ENCODE peak calls at places on chromosomes 12 and 14, in eight cellular contexts. N is right lobe of liver; C is fibroblast of pulmonary artery; I is endothelial cell; X is ovary; T is activated CD8-positive, alpha-beta T cell treated with anti-CD3 and anti-CD28 coated beads for 36 hours; O is NB4; B is hepatocyte. U is an unnamed sample.

GRCh38 chr12:54016478-54016964 is 7.7 kb downstream of the HOXC8 start:
- DNase-seq in N (no peak), C (peak; percentile 20), I (no peak), X (no peak), T (no peak), O (peak; percentile 44), B (peak; percentile 76), U (peak; percentile 68)

GRCh38 chr14:101962503-101962874 is 1.9 kb upstream of the DYNC1H1 start:
- DNase-seq in N (peak; percentile 68), C (peak; percentile 87), I (no peak), X (peak; percentile 56), T (no peak), O (no peak), B (peak; percentile 82), U (peak; percentile 85)

GRCh38 chr12:62260733-62261683 is 804 bp downstream of the USP15 start:
- DNase-seq in N (peak; percentile 29), C (peak; percentile 47), I (peak; percentile 52), X (no peak), T (peak; percentile 80), O (peak; percentile 94), B (peak; percentile 66), U (peak; percentile 26)

GRCh38 chr12:48882325-48882687 is 16.6 kb upstream of the RND1 start:
- DNase-seq in N (peak; percentile 40), C (peak; percentile 68), I (peak; percentile 29), X (no peak), T (no peak), O (no peak), B (peak; percentile 74), U (no peak)

GRCh38 chr12:46237381-46238045 is 31.3 kb downstream of the SLC38A1 start:
- DNase-seq in N (no peak), C (no peak), I (no peak), X (no peak), T (no peak), O (no peak), B (no peak), U (no peak)

GRCh38 chr14:23068792-23069412 is 11.6 kb upstream of the CDH24 start:
- DNase-seq in N (peak; percentile 57), C (peak; percentile 96), I (peak; percentile 87), X (peak; percentile 78), T (peak; percentile 84), O (peak; percentile 86), B (peak; percentile 94), U (peak; percentile 93)

GRCh38 chr14:77133718-77134338 is 7.8 kb downstream of the ZDHHC22 start:
- DNase-seq in N (peak; percentile 34), C (peak; percentile 82), I (peak; percentile 74), X (peak; percentile 65), T (peak; percentile 81), O (peak; percentile 79), B (peak; percentile 88), U (peak; percentile 12)

GRCh38 chr12:56679834-56680575 is 8.1 kb downstream of the PTGES3 start:
- DNase-seq in N (no peak), C (no peak), I (no peak), X (peak; percentile 10), T (peak; percentile 28), O (no peak), B (no peak), U (no peak)

GRCh38 chr14:24289649-24290283 is 9.8 kb downstream of the DHRS1 start:
- DNase-seq in N (no peak), C (no peak), I (no peak), X (no peak), T (peak; percentile 91), O (no peak), B (no peak), U (no peak)

GRCh38 chr14:96584907-96585671 is 82.9 kb downstream of the PAPOLA start:
- DNase-seq in N (no peak), C (no peak), I (no peak), X (no peak), T (no peak), O (no peak), B (no peak), U (no peak)

GRCh38 chr12:113697646-113698504 is 226.2 kb upstream of the LHX5 start:
- DNase-seq in N (no peak), C (no peak), I (no peak), X (no peak), T (no peak), O (no peak), B (peak; percentile 22), U (no peak)

GRCh38 chr14:92651793-92652382 is 96.5 kb downstream of the LGMN start:
- DNase-seq in N (peak; percentile 70), C (no peak), I (no peak), X (peak; percentile 43), T (peak; percentile 69), O (peak; percentile 76), B (no peak), U (no peak)

DNA sequence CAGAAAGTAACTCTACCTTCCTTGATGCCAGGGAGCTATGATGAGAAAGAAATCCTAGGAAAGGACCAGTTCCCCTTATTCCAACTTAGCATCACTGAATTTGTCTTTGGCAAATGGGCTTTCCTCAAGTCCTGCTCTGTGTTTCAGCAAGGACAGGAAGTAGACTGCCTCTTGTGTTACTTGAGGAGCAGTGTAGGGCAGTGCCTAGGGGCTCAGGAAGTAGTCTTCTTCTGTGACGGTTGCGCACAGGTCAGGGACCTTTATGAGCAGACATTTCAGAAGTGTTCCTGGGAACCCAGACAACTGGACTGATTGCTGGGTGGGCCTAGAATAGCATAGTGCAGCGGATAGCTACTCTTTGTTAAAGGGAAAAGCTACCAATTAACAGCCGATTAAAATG is 2.7 kb downstream of the LGALS3 start:
- DNase-seq in N (no peak), C (no peak), I (no peak), X (no peak), T (no peak), O (peak; percentile 64), B (no peak), U (no peak)
- TF ChIP-seq CTCF in N (no peak), C (peak; percentile 7), I (no peak), X (no peak), T (no peak), O (no peak), B (no peak), U (no peak)

GRCh38 chr12:27077586-27077985 is 4.8 kb downstream of the C12orf71 start:
- DNase-seq in N (no peak), C (no peak), I (no peak), X (no peak), T (no peak), O (no peak), B (no peak), U (no peak)

GRCh38 chr12:27076930-27077329 is 5.4 kb downstream of the C12orf71 start:
- DNase-seq in N (no peak), C (no peak), I (no peak), X (no peak), T (no peak), O (no peak), B (no peak), U (peak; percentile 57)

GRCh38 chr12:27083861-27084271 is 1.5 kb upstream of the C12orf71 start:
- DNase-seq in N (no peak), C (peak; percentile 76), I (no peak), X (no peak), T (no peak), O (no peak), B (peak; percentile 37), U (peak; percentile 65)

GRCh38 chr12:27085654-27086053 is 3.3 kb upstream of the C12orf71 start:
- DNase-seq in N (no peak), C (no peak), I (no peak), X (no peak), T (no peak), O (no peak), B (no peak), U (no peak)

DNA sequence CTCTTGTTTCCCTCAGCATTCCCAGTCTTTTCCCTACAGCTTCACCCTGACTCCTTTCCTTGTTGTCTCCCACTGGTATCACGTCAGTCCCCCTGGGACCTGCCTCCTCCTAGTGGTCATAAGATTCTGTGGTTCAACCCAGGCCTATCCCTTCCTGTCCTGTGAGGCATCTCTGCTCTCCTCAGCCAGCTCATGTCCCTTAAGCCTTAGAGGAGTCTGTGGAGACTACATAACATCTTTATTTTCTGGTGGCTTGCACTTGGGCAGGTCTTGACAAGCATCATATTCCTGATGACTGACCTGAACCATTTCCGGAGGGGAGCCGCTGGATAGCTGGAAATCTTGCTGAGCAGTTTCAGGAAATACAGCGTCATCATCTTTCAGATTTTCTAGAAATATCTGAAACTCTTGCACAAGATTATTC is 698 bp downstream of the C12orf71 start:
- DNase-seq in N (no peak), C (peak; percentile 54), I (no peak), X (no peak), T (no peak), O (peak; percentile 40), B (no peak), U (no peak)
- TF ChIP-seq CTCF in N (no peak), C (peak; percentile 14), I (no peak), X (no peak), T (no peak), O (no peak), B (no peak), U (peak; percentile 38)

DNA sequence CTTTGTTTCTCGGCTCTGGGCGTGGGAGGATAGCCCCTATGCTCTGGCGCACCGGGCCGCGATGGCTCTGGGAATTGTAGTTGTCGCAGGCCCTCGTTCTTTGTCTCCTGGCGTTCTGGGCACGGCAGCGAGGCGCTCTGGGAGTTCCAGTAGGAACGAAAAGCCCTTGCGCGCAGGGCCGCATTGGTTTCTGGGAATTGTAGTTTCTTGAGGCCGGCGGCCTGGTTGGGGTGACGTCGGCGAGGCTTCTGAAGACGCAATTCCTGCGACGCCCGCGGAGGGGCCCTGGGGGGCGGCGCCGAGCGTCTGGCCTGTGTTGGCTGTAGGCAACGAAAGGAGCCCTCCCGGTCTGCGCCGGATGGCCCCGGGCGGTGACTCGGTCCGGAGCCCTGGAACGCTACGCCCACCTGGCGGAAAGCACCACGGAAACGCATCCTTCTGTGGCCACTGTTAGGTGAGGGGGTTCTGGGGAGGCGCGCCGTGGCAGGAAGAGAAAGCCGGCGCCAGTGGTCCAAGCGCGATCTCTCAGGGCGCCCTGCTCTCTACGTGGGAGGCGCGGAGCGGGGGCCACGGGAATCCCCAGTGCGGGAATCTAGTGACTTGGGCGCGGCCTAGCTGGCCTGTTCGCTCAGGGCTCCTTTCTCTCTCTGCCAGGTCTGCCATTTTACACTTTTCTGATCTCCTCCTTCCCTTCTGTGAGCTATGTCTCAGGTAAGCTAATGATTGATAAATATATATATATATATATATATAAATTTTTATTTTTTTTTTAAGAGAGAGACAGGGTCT is at the start of gene ZNF140:
- DNase-seq in N (peak; percentile 96), C (peak; percentile 99), I (peak; percentile 96), X (peak; percentile 97), T (peak; percentile 98), O (peak; percentile 99), B (peak; percentile 98), U (peak; percentile 92)
- TF ChIP-seq CTCF in N (peak; percentile 32), C (no peak), I (no peak), X (no peak), T (peak; percentile 43), O (no peak), B (no peak), U (peak; percentile 67)

GRCh38 chr12:89072303-89073026 is 279.8 kb downstream of the DUSP6 start:
- DNase-seq in N (no peak), C (no peak), I (no peak), X (no peak), T (no peak), O (no peak), B (no peak), U (no peak)
- TF ChIP-seq CTCF in N (no peak), C (no peak), I (no peak), X (no peak), T (no peak), O (no peak), B (no peak), U (no peak)